ENCODE peak calls at places on chromosomes 16 and 17, in ten cellular contexts. X, L, O, B, Z, I, M, V, E and N are unnamed samples.

GRCh38 chr17:39951924-39952664 is 10.7 kb upstream of the GSDMA start:
- DNase-seq in X (no peak), L (no peak), O (peak), B (peak), Z (no peak), I (no peak), M (no peak), V (no peak), E (peak), N (no peak)

GRCh38 chr16:9567674-9568073 is 476.2 kb downstream of the HAPSTR1 start:
- DNase-seq in X (no peak), L (no peak), O (no peak), B (no peak), Z (no peak), I (no peak), M (no peak), V (no peak), E (no peak), N (no peak)

GRCh38 chr16:85448557-85449194 is 164.4 kb upstream of the GSE1 start:
- DNase-seq in X (peak), L (no peak), O (peak), B (no peak), Z (no peak), I (no peak), M (peak), V (no peak), E (no peak), N (no peak)

GRCh38 chr17:63988741-63989621 is 9.2 kb upstream of the PRR29 start:
- DNase-seq in X (no peak), L (no peak), O (no peak), B (no peak), Z (peak), I (no peak), M (no peak), V (no peak), E (peak), N (no peak)

GRCh38 chr16:85249418-85249817 is 137.1 kb upstream of the CIBAR2 start:
- DNase-seq in X (no peak), L (no peak), O (no peak), B (no peak), Z (no peak), I (no peak), M (no peak), V (no peak), E (peak), N (no peak)

GRCh38 chr17:50180593-50180992 is 14.8 kb downstream of the SGCA start:
- DNase-seq in X (no peak), L (no peak), O (no peak), B (no peak), Z (no peak), I (no peak), M (no peak), V (no peak), E (peak), N (no peak)

GRCh38 chr16:19741354-19741753 is 23.3 kb downstream of the IQCK start:
- DNase-seq in X (no peak), L (no peak), O (no peak), B (no peak), Z (no peak), I (no peak), M (no peak), V (no peak), E (no peak), N (no peak)

GRCh38 chr17:39867084-39867890 is 715 bp upstream of the ZPBP2 start:
- DNase-seq in X (peak), L (no peak), O (no peak), B (no peak), Z (no peak), I (no peak), M (no peak), V (no peak), E (no peak), N (peak)

GRCh38 chr16:47493358-47494337 is 32.5 kb downstream of the PHKB start:
- DNase-seq in X (no peak), L (no peak), O (no peak), B (no peak), Z (no peak), I (no peak), M (peak), V (no peak), E (no peak), N (peak)

GRCh38 chr17:31690118-31690517 is 168.9 kb downstream of the COPRS start:
- DNase-seq in X (no peak), L (no peak), O (no peak), B (no peak), Z (no peak), I (no peak), M (no peak), V (no peak), E (no peak), N (no peak)

GRCh38 chr17:80586464-80587228 is 42.0 kb downstream of the RPTOR start:
- DNase-seq in X (no peak), L (no peak), O (no peak), B (peak), Z (no peak), I (peak), M (no peak), V (no peak), E (peak), N (no peak)

GRCh38 chr17:17298108-17298507 is 5.1 kb upstream of the NT5M start:
- DNase-seq in X (no peak), L (no peak), O (no peak), B (no peak), Z (no peak), I (no peak), M (no peak), V (no peak), E (no peak), N (no peak)

GRCh38 chr17:35086931-35087573 is 23.5 kb upstream of the RFFL start:
- DNase-seq in X (no peak), L (no peak), O (peak), B (no peak), Z (no peak), I (no peak), M (no peak), V (peak), E (no peak), N (no peak)

GRCh38 chr17:9729034-9729650 is 62.2 kb downstream of the DHRS7C start:
- DNase-seq in X (no peak), L (peak), O (no peak), B (no peak), Z (peak), I (peak), M (peak), V (peak), E (no peak), N (peak)

GRCh38 chr16:26598061-26598460 is 468.7 kb upstream of the C16orf82 start:
- DNase-seq in X (peak), L (peak), O (no peak), B (no peak), Z (peak), I (no peak), M (no peak), V (no peak), E (no peak), N (no peak)

GRCh38 chr16:50547340-50547865 is 793 bp upstream of the NKD1 start:
- DNase-seq in X (peak), L (peak), O (peak), B (peak), Z (peak), I (no peak), M (peak), V (peak), E (peak), N (peak)

GRCh38 chr16:12869681-12870427 is 31.5 kb upstream of the SHISA9 start:
- DNase-seq in X (no peak), L (no peak), O (no peak), B (no peak), Z (peak), I (no peak), M (no peak), V (no peak), E (no peak), N (no peak)

GRCh38 chr16:49749816-49750215 is 106.1 kb downstream of the ZNF423 start:
- DNase-seq in X (no peak), L (no peak), O (no peak), B (no peak), Z (peak), I (no peak), M (no peak), V (no peak), E (no peak), N (no peak)

GRCh38 chr17:3843935-3844516 is 2.0 kb downstream of the NCBP3 start:
- DNase-seq in X (peak), L (peak), O (peak), B (no peak), Z (peak), I (peak), M (peak), V (peak), E (no peak), N (peak)

GRCh38 chr17:50431219-50431618 is 5.2 kb downstream of the ACSF2 start:
- DNase-seq in X (no peak), L (no peak), O (no peak), B (no peak), Z (no peak), I (no peak), M (no peak), V (no peak), E (no peak), N (no peak)

GRCh38 chr16:27318399-27319256 is 4.9 kb downstream of the IL4R start:
- DNase-seq in X (peak), L (no peak), O (peak), B (peak), Z (peak), I (peak), M (peak), V (no peak), E (peak), N (peak)

GRCh38 chr17:80999224-81000088 is 7.8 kb downstream of the CHMP6 start:
- DNase-seq in X (no peak), L (no peak), O (no peak), B (no peak), Z (peak), I (no peak), M (no peak), V (no peak), E (no peak), N (peak)

GRCh38 chr17:81298991-81299733 is 4.1 kb upstream of the SLC38A10 start:
- DNase-seq in X (no peak), L (no peak), O (no peak), B (no peak), Z (no peak), I (no peak), M (no peak), V (no peak), E (no peak), N (no peak)

GRCh38 chr17:82909322-82909904 is 69.6 kb upstream of the ZNF750 start:
- DNase-seq in X (peak), L (no peak), O (no peak), B (no peak), Z (no peak), I (no peak), M (no peak), V (no peak), E (no peak), N (no peak)

GRCh38 chr17:76598004-76598439 is 12.4 kb upstream of the ST6GALNAC2 start:
- DNase-seq in X (no peak), L (no peak), O (no peak), B (no peak), Z (no peak), I (no peak), M (peak), V (no peak), E (no peak), N (no peak)

GRCh38 chr16:6732166-6732565 is 600.5 kb upstream of the RBFOX1 start:
- DNase-seq in X (no peak), L (no peak), O (no peak), B (no peak), Z (peak), I (no peak), M (no peak), V (no peak), E (no peak), N (no peak)

GRCh38 chr17:53628011-53628410 is 194.7 kb upstream of the KIF2B start:
- DNase-seq in X (no peak), L (no peak), O (no peak), B (no peak), Z (no peak), I (peak), M (no peak), V (no peak), E (no peak), N (no peak)

GRCh38 chr16:86166414-86166813 is 267.5 kb downstream of the IRF8 start:
- DNase-seq in X (no peak), L (no peak), O (no peak), B (no peak), Z (no peak), I (no peak), M (no peak), V (no peak), E (no peak), N (no peak)

GRCh38 chr17:63430223-63430622 is 15.9 kb downstream of the CYB561 start:
- DNase-seq in X (no peak), L (no peak), O (no peak), B (no peak), Z (no peak), I (no peak), M (no peak), V (no peak), E (no peak), N (no peak)

GRCh38 chr17:50149425-50150353 is 788 bp downstream of the PPP1R9B start:
- DNase-seq in X (peak), L (no peak), O (no peak), B (peak), Z (peak), I (peak), M (peak), V (peak), E (peak), N (no peak)

GRCh38 chr17:64679710-64680216 is 17.7 kb upstream of the SMURF2 start:
- DNase-seq in X (no peak), L (peak), O (no peak), B (no peak), Z (peak), I (peak), M (no peak), V (peak), E (peak), N (no peak)

GRCh38 chr16:53849994-53850393 is 146.0 kb downstream of the FTO start:
- DNase-seq in X (no peak), L (no peak), O (no peak), B (no peak), Z (no peak), I (no peak), M (no peak), V (no peak), E (no peak), N (no peak)

GRCh38 chr17:77287432-77288068 is 146.8 kb downstream of the SEC14L1 start:
- DNase-seq in X (no peak), L (peak), O (peak), B (peak), Z (peak), I (peak), M (no peak), V (peak), E (peak), N (no peak)

GRCh38 chr17:18364166-18364565 is 816 bp upstream of the SHMT1 start:
- DNase-seq in X (no peak), L (no peak), O (no peak), B (no peak), Z (no peak), I (no peak), M (no peak), V (no peak), E (no peak), N (no peak)

GRCh38 chr17:18363021-18363941 is at the start of gene SHMT1:
- DNase-seq in X (peak), L (peak), O (peak), B (peak), Z (peak), I (peak), M (peak), V (peak), E (peak), N (peak)

GRCh38 chr17:18361837-18362380 is 1.4 kb downstream of the SHMT1 start:
- DNase-seq in X (no peak), L (no peak), O (no peak), B (no peak), Z (no peak), I (no peak), M (peak), V (no peak), E (no peak), N (no peak)

GRCh38 chr17:18360518-18360917 is 2.8 kb downstream of the SHMT1 start:
- DNase-seq in X (no peak), L (no peak), O (no peak), B (no peak), Z (no peak), I (no peak), M (no peak), V (no peak), E (no peak), N (no peak)

DNA sequence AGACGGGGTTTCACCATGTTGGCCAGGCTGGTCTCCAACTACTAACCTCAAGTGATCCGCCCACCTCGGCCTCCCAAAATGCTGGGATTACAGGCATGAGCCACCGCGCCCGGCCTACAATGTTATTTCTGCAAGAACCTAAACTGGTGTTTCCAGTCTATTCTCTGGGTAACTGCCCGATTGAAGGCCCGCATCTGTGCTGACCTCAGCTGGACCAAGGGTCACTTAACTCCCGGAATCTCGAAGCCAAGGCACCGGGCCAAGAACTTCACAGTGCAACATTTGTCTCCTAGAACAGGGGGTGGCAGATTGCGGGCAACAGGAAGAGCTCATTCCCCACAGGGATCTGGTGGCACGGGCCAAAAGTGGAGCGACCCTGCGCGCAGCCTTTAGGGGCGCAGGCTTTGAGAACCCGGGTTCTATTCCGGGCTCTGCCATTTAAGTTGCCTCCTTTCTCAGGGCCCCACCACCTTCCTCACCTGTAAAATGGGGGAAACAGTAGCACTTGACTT is 785 bp downstream of the SHMT1 start:
- DNase-seq in X (no peak), L (no peak), O (peak), B (peak), Z (peak), I (peak), M (peak), V (peak), E (peak), N (no peak)
- TF ChIP-seq CTCF in X (no peak), L (no peak), O (no peak), B (no peak), Z (peak), I (no peak), M (peak), V (no peak), E (no peak), N (no peak)

DNA sequence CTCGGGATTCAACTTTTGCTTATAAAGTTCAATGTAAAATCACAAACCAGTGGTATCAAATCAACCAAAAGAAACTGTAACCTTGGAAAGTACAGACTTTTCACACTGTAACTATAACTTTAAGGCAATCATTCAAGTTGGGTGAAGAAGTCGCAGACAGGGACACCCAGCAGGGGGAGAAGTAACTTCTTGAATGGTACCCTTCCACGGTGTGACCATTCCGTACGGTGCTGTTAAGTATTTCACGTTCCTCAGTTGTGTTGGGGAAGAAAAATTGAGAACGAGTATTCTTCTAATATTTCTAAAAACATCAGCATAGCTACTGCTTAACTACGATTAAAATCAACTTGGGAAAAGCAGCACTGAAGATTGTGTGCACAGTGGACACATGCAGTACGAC is 55.8 kb downstream of the MYH10 start:
- DNase-seq in X (no peak), L (no peak), O (no peak), B (no peak), Z (no peak), I (peak), M (no peak), V (peak), E (peak), N (no peak)
- TF ChIP-seq CTCF in X (no peak), L (peak), O (no peak), B (peak), Z (peak), I (peak), M (peak), V (no peak), E (peak), N (no peak)

DNA sequence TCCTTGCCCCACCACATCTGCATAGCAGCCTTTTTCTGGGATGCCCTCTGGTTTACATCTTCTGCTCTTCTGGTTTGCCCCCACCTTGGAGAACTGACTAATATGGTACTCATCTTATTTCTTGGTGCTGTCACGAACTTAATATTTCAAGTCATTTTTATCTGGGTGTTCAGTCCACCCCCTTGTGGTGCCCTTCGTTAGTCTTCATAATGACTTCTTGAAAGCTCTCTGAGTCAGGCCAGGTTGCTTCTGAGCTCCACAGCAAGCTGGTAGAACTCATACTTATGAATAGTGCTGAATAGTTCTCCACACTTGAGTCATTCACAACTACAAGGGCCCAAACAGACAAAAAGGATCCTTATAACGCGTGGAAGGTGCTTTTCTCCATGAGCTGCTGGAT is 35.8 kb upstream of the TEKT3 start:
- DNase-seq in X (no peak), L (no peak), O (no peak), B (no peak), Z (peak), I (peak), M (no peak), V (no peak), E (no peak), N (no peak)
- TF ChIP-seq CTCF in X (no peak), L (no peak), O (no peak), B (no peak), Z (no peak), I (no peak), M (no peak), V (no peak), E (no peak), N (no peak)

GRCh38 chr17:45051060-45051719 is at the start of gene DCAKD:
- DNase-seq in X (peak), L (peak), O (peak), B (peak), Z (peak), I (peak), M (peak), V (peak), E (peak), N (peak)
- TF ChIP-seq CTCF in X (no peak), L (no peak), O (no peak), B (peak), Z (no peak), I (no peak), M (no peak), V (no peak), E (no peak), N (no peak)

GRCh38 chr16:14284371-14284770 is 213.3 kb downstream of the MRTFB start:
- DNase-seq in X (no peak), L (no peak), O (no peak), B (no peak), Z (no peak), I (no peak), M (peak), V (no peak), E (no peak), N (no peak)

GRCh38 chr16:14285542-14286380 is 214.6 kb downstream of the MRTFB start:
- DNase-seq in X (peak), L (peak), O (peak), B (peak), Z (peak), I (peak), M (peak), V (peak), E (peak), N (peak)

GRCh38 chr16:14283786-14284185 is 212.7 kb downstream of the MRTFB start:
- DNase-seq in X (no peak), L (no peak), O (no peak), B (no peak), Z (peak), I (no peak), M (no peak), V (no peak), E (no peak), N (no peak)

GRCh38 chr16:14284930-14285541 is 213.9 kb downstream of the MRTFB start:
- DNase-seq in X (no peak), L (peak), O (no peak), B (peak), Z (no peak), I (peak), M (peak), V (peak), E (no peak), N (peak)

GRCh38 chr16:14286381-14287230 is 215.5 kb downstream of the MRTFB start:
- DNase-seq in X (peak), L (no peak), O (peak), B (no peak), Z (peak), I (peak), M (peak), V (no peak), E (no peak), N (peak)
- TF ChIP-seq CTCF in X (no peak), L (no peak), O (no peak), B (no peak), Z (no peak), I (no peak), M (peak), V (no peak), E (no peak), N (peak)

GRCh38 chr16:63292036-63292435 is 1255.8 kb upstream of the CDH8 start:
- DNase-seq in X (no peak), L (no peak), O (no peak), B (no peak), Z (no peak), I (no peak), M (no peak), V (no peak), E (no peak), N (no peak)

GRCh38 chr16:63287411-63287810 is 1251.2 kb upstream of the CDH8 start:
- DNase-seq in X (no peak), L (no peak), O (no peak), B (no peak), Z (no peak), I (no peak), M (no peak), V (no peak), E (no peak), N (no peak)

GRCh38 chr16:63289834-63290460 is 1253.7 kb upstream of the CDH8 start:
- DNase-seq in X (no peak), L (no peak), O (peak), B (peak), Z (peak), I (peak), M (peak), V (peak), E (no peak), N (peak)
- TF ChIP-seq CTCF in X (no peak), L (peak), O (peak), B (peak), Z (peak), I (peak), M (peak), V (peak), E (peak), N (peak)

GRCh38 chr17:792277-792676 is 10.1 kb downstream of the MRM3 start:
- DNase-seq in X (no peak), L (no peak), O (no peak), B (no peak), Z (peak), I (no peak), M (no peak), V (peak), E (no peak), N (no peak)
- TF ChIP-seq CTCF in X (no peak), L (no peak), O (no peak), B (no peak), Z (peak), I (no peak), M (peak), V (no peak), E (no peak), N (no peak)